ENCODE peak calls at places on chromosomes 4 and X, in five cellular contexts. E is SK-N-SH, Q is sigmoid colon, G is HepG2, S is tibial nerve. N is an unnamed sample. For H3K27me3, the result is how much of the 10 kb centered on the place peaks cover.

GRCh38 chrX:19544693-19545305 is 29.5 kb upstream of the MAP3K15 start:
- DNase-seq in S (peak), E (peak), G (peak), Q (no peak), N (no peak)

GRCh38 chr4:88211473-88212252 is 53.2 kb upstream of the ABCG2 start:
- DNase-seq in Q (no peak), S (peak), G (peak), E (peak), N (no peak)

GRCh38 chr4:76589402-76589801 is 154.4 kb downstream of the SHROOM3 start:
- DNase-seq in S (no peak), Q (no peak), G (no peak), E (no peak), N (no peak)

GRCh38 chr4:123588631-123589223 is 192.1 kb downstream of the SPRY1 start:
- DNase-seq in G (peak), S (no peak), E (no peak), Q (no peak), N (no peak)

GRCh38 chr4:111693754-111694153 is 451.5 kb upstream of the FAM241A start:
- DNase-seq in E (no peak), S (no peak), Q (no peak), G (no peak), N (no peak)

GRCh38 chrX:128106630-128107029 is 54.4 kb upstream of the ACTRT1 start:
- DNase-seq in E (peak), S (no peak), Q (no peak), G (peak), N (no peak)

GRCh38 chr4:83238849-83239248 is 45.7 kb downstream of the COQ2 start:
- DNase-seq in Q (no peak), S (no peak), G (no peak), E (no peak), N (no peak)

GRCh38 chr4:89868999-89869589 is 25.6 kb upstream of the MMRN1 start:
- DNase-seq in G (no peak), Q (no peak), S (no peak), E (no peak), N (no peak)

GRCh38 chrX:63652086-63652775 is 132.8 kb downstream of the ARHGEF9 start:
- DNase-seq in S (no peak), G (no peak), E (no peak), Q (no peak), N (no peak)

GRCh38 chr4:137394000-137394399 is 138.3 kb downstream of the PCDH18 start:
- DNase-seq in G (no peak), E (no peak), S (no peak), Q (no peak), N (no peak)

GRCh38 chr4:167842487-167842886 is 249.8 kb upstream of the ANXA10 start:
- DNase-seq in S (no peak), E (no peak), Q (no peak), G (no peak), N (no peak)

GRCh38 chr4:33072340-33073089 is 2352.3 kb downstream of the PCDH7 start:
- DNase-seq in Q (no peak), G (no peak), S (no peak), E (no peak), N (no peak)

GRCh38 chr4:15233626-15234025 is 194.2 kb upstream of the C1QTNF7 start:
- DNase-seq in G (no peak), E (no peak), S (no peak), Q (no peak), N (no peak)

GRCh38 chrX:116241001-116241400 is 70.5 kb downstream of the AGTR2 start:
- DNase-seq in S (no peak), E (no peak), Q (no peak), G (no peak), N (no peak)

GRCh38 chrX:10166731-10167149 is 10.0 kb downstream of the CLCN4 start:
- DNase-seq in E (no peak), Q (no peak), G (peak), S (no peak), N (no peak)

GRCh38 chr4:184807797-184808718 is 17.7 kb downstream of the ACSL1 start:
- DNase-seq in G (peak), E (no peak), Q (no peak), S (no peak), N (no peak)

GRCh38 chrX:17511556-17511955 is 136.6 kb downstream of the NHS start:
- DNase-seq in S (no peak), G (no peak), E (no peak), Q (no peak), N (no peak)

GRCh38 chr4:19614171-19614570 is 637.5 kb upstream of the SLIT2 start:
- DNase-seq in S (no peak), Q (no peak), G (no peak), E (no peak), N (no peak)

GRCh38 chr4:1588306-1588705 is 95.8 kb downstream of the FAM53A start:
- DNase-seq in E (no peak), S (no peak), G (no peak), Q (peak), N (no peak)

GRCh38 chrX:155544886-155545285 is 67.9 kb downstream of the TMLHE start:
- DNase-seq in G (no peak), S (no peak), E (no peak), Q (no peak), N (no peak)

GRCh38 chr4:4502694-4503311 is 39.0 kb downstream of the STX18 start:
- DNase-seq in E (no peak), Q (no peak), G (no peak), S (no peak), N (no peak)

GRCh38 chr4:3786196-3786869 is 20.1 kb downstream of the ADRA2C start:
- DNase-seq in G (peak), Q (no peak), S (no peak), E (peak), N (no peak)

GRCh38 chr4:7132249-7132648 is 60.1 kb upstream of the SORCS2 start:
- DNase-seq in E (no peak), S (no peak), G (no peak), Q (no peak), N (no peak)

GRCh38 chr4:7130610-7131211 is 61.6 kb upstream of the SORCS2 start:
- DNase-seq in Q (no peak), S (no peak), G (no peak), E (no peak), N (no peak)

GRCh38 chr4:7134737-7135388 is 57.5 kb upstream of the SORCS2 start:
- DNase-seq in Q (peak), G (no peak), S (peak), E (no peak), N (no peak)

GRCh38 chr4:7131498-7132031 is 60.8 kb upstream of the SORCS2 start:
- DNase-seq in S (no peak), G (no peak), Q (no peak), E (no peak), N (no peak)

DNA sequence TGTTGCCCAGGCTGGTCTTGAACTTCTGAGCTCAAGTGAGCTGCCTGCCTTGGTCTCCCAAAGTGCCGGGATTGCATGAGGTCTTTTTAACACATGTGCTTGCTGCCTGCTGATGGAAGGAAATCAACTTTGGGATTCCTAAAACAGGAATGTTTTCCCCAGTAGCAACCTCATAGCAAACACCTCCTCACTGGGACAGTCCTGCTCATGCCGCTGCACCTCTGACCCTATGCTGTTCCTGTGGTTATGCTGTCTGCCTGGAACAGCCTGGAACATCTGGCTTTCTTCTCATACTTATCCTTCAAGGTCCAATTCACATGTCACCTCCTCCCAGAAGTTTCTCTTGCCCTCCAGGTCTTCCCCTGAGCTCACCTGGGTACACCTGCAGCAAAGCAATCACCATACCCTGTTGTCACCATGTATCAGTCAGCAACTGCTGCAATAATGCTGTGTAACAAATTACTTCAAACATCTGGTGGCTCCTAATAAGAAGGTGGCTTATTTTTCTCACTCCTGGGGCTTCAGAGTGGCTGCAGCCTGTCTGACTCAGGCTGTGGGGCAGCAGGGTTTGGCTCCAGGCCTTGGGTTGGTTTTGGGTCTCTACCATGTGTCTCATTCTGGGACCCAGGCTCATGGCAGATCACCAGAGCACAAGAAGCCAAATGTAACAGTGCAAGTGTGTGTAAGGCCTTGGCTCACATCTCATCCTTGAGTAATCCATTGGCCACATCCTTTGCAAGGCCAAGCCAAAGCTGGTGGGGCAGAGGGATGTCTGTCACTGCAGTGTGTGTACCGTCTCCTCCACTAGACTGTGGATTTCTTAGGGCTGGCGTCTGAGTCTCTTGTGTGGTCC is 59.4 kb upstream of the SORCS2 start:
- DNase-seq in Q (no peak), G (no peak), S (no peak), E (no peak), N (no peak)
- TF ChIP-seq EP300 in Q (no peak), G (no peak), S (no peak), E (no peak), N (no peak)

GRCh38 chrX:40446927-40447326 is 133.8 kb upstream of the ATP6AP2 start:
- DNase-seq in E (no peak), Q (no peak), S (no peak), G (no peak), N (no peak)
- H3K27me3 ChIP-seq in E (under half), Q (under half), S (under half), G (under half), N (under half)

GRCh38 chr4:172547724-172548123 is 620.9 kb upstream of the GALNT7 start:
- DNase-seq in S (no peak), G (no peak), E (no peak), Q (no peak), N (no peak)
- TF ChIP-seq EP300 in S (no peak), G (no peak), E (no peak), Q (no peak), N (no peak)

DNA sequence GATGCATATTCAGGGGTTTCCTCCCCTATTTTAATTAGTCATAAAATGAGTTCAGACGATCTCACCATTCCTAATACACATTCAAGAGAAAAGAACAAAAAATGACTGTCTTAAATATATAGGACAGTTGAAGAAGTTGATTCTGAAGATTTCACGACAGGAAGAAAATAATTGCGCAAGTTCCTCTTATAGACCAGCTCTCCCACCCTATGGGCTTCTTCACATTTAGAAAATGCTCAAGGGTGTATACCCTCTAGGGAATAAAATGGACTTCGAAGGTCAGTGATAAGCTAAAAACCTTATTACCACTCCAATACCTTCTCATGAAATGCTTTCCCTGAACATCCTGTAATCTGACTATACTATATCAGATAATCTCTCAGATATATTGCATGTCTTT is 149.2 kb upstream of the TEX13C start:
- DNase-seq in G (no peak), E (no peak), S (no peak), Q (no peak), N (no peak)
- H3K27me3 ChIP-seq in G (under half), E (under half), S (under half), Q (under half), N (under half)

N was measured in suprapubic skin.